ENCODE peak calls at places on chromosomes 11 and 22, in ten cellular contexts. Q is astrocyte of the spinal cord; T is lower leg skin; O is AG04449; L is osteocyte; G is brain microvascular endothelial cell; C is foreskin keratinocyte; Y is CD8-positive, alpha-beta T cell; B is GM23338; Z is OCI-LY7. E is an unnamed sample.

GRCh38 chr11:8766993-8767374 is 84.4 kb downstream of the RPL27A start:
- DNase-seq in L (no peak), O (no peak), B (no peak), Q (no peak), C (no peak), Y (no peak), T (peak), G (no peak), Z (no peak), E (no peak)

GRCh38 chr22:20060700-20061480 is 19.2 kb upstream of the DGCR8 start:
- DNase-seq in Q (no peak), O (no peak), C (no peak), T (no peak), B (peak), G (no peak), Z (no peak), Y (no peak), L (no peak), E (no peak)

GRCh38 chr11:126162286-126163030 is 49.0 kb downstream of the RPUSD4 start:
- DNase-seq in B (no peak), G (no peak), L (no peak), T (no peak), O (no peak), C (no peak), Z (no peak), Y (no peak), Q (no peak), E (no peak)

GRCh38 chr11:113710989-113711388 is 4.9 kb upstream of the TMPRSS5 start:
- DNase-seq in Z (no peak), Q (no peak), O (no peak), G (no peak), T (no peak), B (no peak), Y (no peak), C (no peak), L (no peak), E (no peak)

GRCh38 chr11:134069996-134070845 is 1.3 kb downstream of the JAM3 start:
- DNase-seq in G (no peak), Q (no peak), Z (no peak), Y (no peak), B (no peak), T (no peak), C (no peak), O (no peak), L (no peak), E (no peak)

GRCh38 chr22:39519681-39520053 is 695 bp upstream of the ATF4 start:
- DNase-seq in G (no peak), B (peak), O (no peak), L (no peak), T (peak), C (no peak), Y (no peak), Z (peak), Q (no peak), E (no peak)

GRCh38 chr11:26696330-26696729 is 25.5 kb downstream of the SLC5A12 start:
- DNase-seq in T (no peak), Q (no peak), G (no peak), L (no peak), O (no peak), Z (no peak), Y (no peak), C (no peak), B (no peak), E (no peak)

GRCh38 chr11:130439160-130439519 is 9.3 kb upstream of the ADAMTS15 start:
- DNase-seq in T (no peak), C (no peak), G (no peak), B (no peak), Y (no peak), L (no peak), Q (no peak), O (no peak), Z (no peak), E (no peak)

GRCh38 chr22:29476116-29476515 is 3.9 kb upstream of the NEFH start:
- DNase-seq in C (no peak), B (peak), Z (no peak), O (no peak), Y (no peak), Q (no peak), L (no peak), T (no peak), G (no peak), E (no peak)

GRCh38 chr22:46390652-46391301 is 55.3 kb downstream of the TRMU start:
- DNase-seq in G (peak), C (peak), Z (no peak), B (no peak), Y (no peak), T (no peak), Q (peak), L (no peak), O (no peak), E (peak)
- TF ChIP-seq CTCF in G (peak), C (peak), Z (no peak), B (no peak), Y (no peak), T (no peak), Q (peak), L (peak), O (peak), E (peak)

GRCh38 chr11:92504534-92504933 is 279.9 kb downstream of the FAT3 start:
- DNase-seq in Z (no peak), T (no peak), Q (no peak), B (no peak), Y (no peak), L (no peak), O (no peak), C (no peak), G (no peak), E (no peak)
- TF ChIP-seq CTCF in Z (no peak), T (no peak), Q (no peak), B (no peak), Y (no peak), L (no peak), O (no peak), C (no peak), G (no peak), E (no peak)

GRCh38 chr11:101987370-101987769 is 59.9 kb upstream of the CFAP300 start:
- DNase-seq in Z (no peak), C (no peak), G (no peak), Q (no peak), Y (no peak), T (no peak), L (no peak), B (peak), O (no peak), E (no peak)
- TF ChIP-seq CTCF in Z (no peak), C (no peak), G (no peak), Q (no peak), Y (no peak), T (no peak), L (no peak), B (peak), O (no peak), E (no peak)

GRCh38 chr11:299951-300735 is 817 bp upstream of the IFITM5 start:
- DNase-seq in G (no peak), T (no peak), Y (no peak), Z (no peak), B (peak), C (no peak), O (no peak), Q (no peak), L (no peak), E (no peak)
- TF ChIP-seq CTCF in G (peak), T (no peak), Y (peak), Z (no peak), B (peak), C (peak), O (peak), Q (no peak), L (no peak), E (peak)

DNA sequence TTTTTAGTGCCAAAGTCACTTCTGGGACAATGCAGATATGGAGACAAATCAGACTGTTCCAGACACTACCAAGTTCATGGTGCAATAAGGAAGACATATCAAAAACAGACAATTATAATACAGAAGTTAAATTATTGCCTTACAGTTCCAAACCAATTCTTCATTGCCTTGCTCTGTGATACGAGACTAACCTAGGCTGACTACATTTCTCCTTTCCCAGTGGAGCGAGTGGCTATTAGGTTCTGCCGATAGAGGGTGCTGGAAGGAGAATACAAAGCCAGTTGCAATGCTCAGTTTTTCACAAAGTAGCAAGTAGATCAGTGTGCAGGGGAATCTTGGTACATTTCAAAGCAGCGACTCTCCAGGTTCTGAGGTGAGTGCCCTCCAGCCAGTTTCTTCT is 67.8 kb downstream of the FAM168A start:
- DNase-seq in C (no peak), Z (peak), L (no peak), G (no peak), O (no peak), Q (no peak), B (peak), T (no peak), Y (no peak), E (no peak)
- TF ChIP-seq CTCF in C (peak), Z (peak), L (peak), G (peak), O (peak), Q (peak), B (peak), T (no peak), Y (no peak), E (peak)

DNA sequence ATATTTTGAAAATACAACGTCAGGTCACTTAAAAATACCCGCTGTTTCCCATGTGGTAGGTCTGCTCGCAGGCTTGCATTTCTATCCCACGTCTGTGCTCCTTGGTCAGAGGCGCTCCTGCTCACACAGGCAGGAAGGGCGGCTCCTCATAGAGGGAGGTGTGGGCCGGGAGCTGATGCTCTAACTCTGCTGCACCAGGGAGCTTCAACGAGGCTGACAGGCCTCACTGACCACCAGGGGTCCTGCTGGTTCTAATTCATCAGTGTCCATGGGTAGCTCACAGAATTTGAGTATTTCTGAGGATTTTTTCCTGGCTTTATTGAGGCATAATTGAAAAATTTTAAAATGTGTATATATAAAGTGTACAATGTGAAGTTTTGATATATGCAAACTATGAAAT is 68.5 kb downstream of the PIWIL3 start:
- DNase-seq in G (peak), C (no peak), T (no peak), Y (no peak), O (no peak), Q (no peak), B (peak), L (no peak), Z (no peak), E (no peak)
- TF ChIP-seq CTCF in G (peak), C (no peak), T (no peak), Y (no peak), O (no peak), Q (peak), B (peak), L (peak), Z (no peak), E (no peak)

GRCh38 chr22:25534724-25535123 is 29.8 kb upstream of the GRK3 start:
- DNase-seq in O (no peak), G (no peak), B (no peak), Q (no peak), Z (no peak), L (no peak), T (no peak), Y (no peak), C (no peak), E (no peak)
- TF ChIP-seq CTCF in O (no peak), G (no peak), B (peak), Q (no peak), Z (no peak), L (no peak), T (no peak), Y (no peak), C (no peak), E (no peak)